ENCODE peak calls at places on chromosomes 1 and 21, in eight cellular contexts. N, A, W, O, E, L, X and D are unnamed samples.

GRCh38 chr21:45224189-45224938 is 63.3 kb downstream of the POFUT2 start:
- DNase-seq in N (no peak), A (no peak), W (no peak), O (no peak), E (no peak), L (no peak), X (no peak), D (no peak)

GRCh38 chr1:158017800-158018595 is 24.6 kb downstream of the KIRREL1 start:
- DNase-seq in N (no peak), A (no peak), W (no peak), O (no peak), E (peak), L (no peak), X (no peak), D (no peak)

GRCh38 chr1:222911866-222912265 is 97.0 kb downstream of the DISP1 start:
- DNase-seq in N (no peak), A (no peak), W (no peak), O (no peak), E (no peak), L (no peak), X (no peak), D (no peak)

GRCh38 chr1:28718601-28719331 is 18.0 kb upstream of the YTHDF2 start:
- DNase-seq in N (no peak), A (no peak), W (peak), O (no peak), E (peak), L (no peak), X (no peak), D (no peak)

GRCh38 chr1:21659099-21659923 is 9.8 kb downstream of the RAP1GAP start:
- DNase-seq in N (no peak), A (peak), W (peak), O (peak), E (peak), L (peak), X (peak), D (no peak)

GRCh38 chr21:41374867-41375533 is 13.2 kb downstream of the MX2 start:
- DNase-seq in N (no peak), A (no peak), W (no peak), O (no peak), E (no peak), L (peak), X (no peak), D (no peak)

GRCh38 chr21:25171438-25171837 is 435.8 kb downstream of the MRPL39 start:
- DNase-seq in N (no peak), A (peak), W (no peak), O (no peak), E (peak), L (no peak), X (no peak), D (no peak)

GRCh38 chr1:241612533-241613505 is 27.4 kb downstream of the CHML start:
- DNase-seq in N (no peak), A (peak), W (no peak), O (no peak), E (peak), L (no peak), X (no peak), D (peak)

GRCh38 chr1:94039514-94039870 is 81.5 kb downstream of the ABCA4 start:
- DNase-seq in N (no peak), A (peak), W (peak), O (peak), E (peak), L (peak), X (no peak), D (no peak)

GRCh38 chr1:156253634-156254033 is 5.8 kb upstream of the PAQR6 start:
- DNase-seq in N (no peak), A (no peak), W (no peak), O (no peak), E (no peak), L (no peak), X (no peak), D (no peak)

GRCh38 chr1:47812848-47813508 is 184.2 kb downstream of the TRABD2B start:
- DNase-seq in N (no peak), A (no peak), W (no peak), O (no peak), E (no peak), L (no peak), X (no peak), D (no peak)

GRCh38 chr21:34889537-34890257 is 159.4 kb downstream of the RUNX1 start:
- DNase-seq in N (peak), A (peak), W (peak), O (peak), E (peak), L (peak), X (no peak), D (no peak)

GRCh38 chr1:6360517-6360916 is 33.0 kb downstream of the ACOT7 start:
- DNase-seq in N (no peak), A (no peak), W (peak), O (no peak), E (no peak), L (no peak), X (no peak), D (no peak)

GRCh38 chr1:3312894-3313578 is 141.4 kb upstream of the ARHGEF16 start:
- DNase-seq in N (peak), A (peak), W (no peak), O (peak), E (peak), L (no peak), X (peak), D (peak)

GRCh38 chr1:2344744-2345296 is 46.5 kb downstream of the MORN1 start:
- DNase-seq in N (no peak), A (no peak), W (no peak), O (no peak), E (no peak), L (no peak), X (no peak), D (no peak)

GRCh38 chr1:7403265-7404045 is 367.6 kb upstream of the VAMP3 start:
- DNase-seq in N (no peak), A (no peak), W (no peak), O (peak), E (no peak), L (no peak), X (no peak), D (no peak)

GRCh38 chr1:72140222-72140621 is 142.1 kb downstream of the NEGR1 start:
- DNase-seq in N (no peak), A (no peak), W (no peak), O (no peak), E (no peak), L (no peak), X (no peak), D (no peak)

GRCh38 chr1:51570063-51570720 is 46.7 kb upstream of the OSBPL9 start:
- DNase-seq in N (no peak), A (no peak), W (no peak), O (no peak), E (no peak), L (no peak), X (no peak), D (no peak)

GRCh38 chr1:50420689-50421365 is 2.4 kb downstream of the DMRTA2 start:
- DNase-seq in N (no peak), A (no peak), W (no peak), O (no peak), E (no peak), L (no peak), X (no peak), D (no peak)

GRCh38 chr1:18413906-18414305 is 66.8 kb upstream of the KLHDC7A start:
- DNase-seq in N (no peak), A (no peak), W (no peak), O (peak), E (no peak), L (no peak), X (no peak), D (no peak)

GRCh38 chr1:217105432-217105831 is 382.2 kb upstream of the ESRRG start:
- DNase-seq in N (peak), A (no peak), W (no peak), O (no peak), E (no peak), L (no peak), X (no peak), D (no peak)

GRCh38 chr1:41655632-41656031 is 171.1 kb upstream of the EDN2 start:
- DNase-seq in N (no peak), A (no peak), W (no peak), O (no peak), E (no peak), L (no peak), X (no peak), D (no peak)

GRCh38 chr1:152050886-152051764 is 14.3 kb upstream of the S100A11 start:
- DNase-seq in N (no peak), A (peak), W (no peak), O (no peak), E (no peak), L (no peak), X (no peak), D (peak)

GRCh38 chr1:58922302-58923089 is 138.6 kb upstream of the JUN start:
- DNase-seq in N (peak), A (peak), W (no peak), O (peak), E (peak), L (no peak), X (no peak), D (peak)

GRCh38 chr1:220527279-220528048 is 472 bp upstream of the MARK1 start:
- DNase-seq in N (no peak), A (no peak), W (no peak), O (no peak), E (peak), L (no peak), X (no peak), D (no peak)

GRCh38 chr1:225445644-225446297 is 17.9 kb upstream of the LBR start:
- DNase-seq in N (no peak), A (peak), W (no peak), O (no peak), E (peak), L (no peak), X (no peak), D (no peak)

GRCh38 chr1:6743189-6744101 is 41.8 kb upstream of the CAMTA1 start:
- DNase-seq in N (no peak), A (peak), W (no peak), O (peak), E (peak), L (no peak), X (peak), D (peak)

GRCh38 chr1:79716481-79716880 is 710.0 kb upstream of the ADGRL4 start:
- DNase-seq in N (no peak), A (peak), W (no peak), O (no peak), E (peak), L (no peak), X (no peak), D (peak)

GRCh38 chr1:113686891-113687624 is 72.2 kb downstream of the PHTF1 start:
- DNase-seq in N (no peak), A (no peak), W (no peak), O (no peak), E (no peak), L (no peak), X (no peak), D (no peak)

GRCh38 chr1:1069711-1070676 is 4.1 kb downstream of the RNF223 start:
- DNase-seq in N (no peak), A (no peak), W (no peak), O (no peak), E (no peak), L (no peak), X (no peak), D (no peak)

GRCh38 chr21:37047079-37047478 is 25.8 kb downstream of the PIGP start:
- DNase-seq in N (no peak), A (no peak), W (no peak), O (peak), E (no peak), L (no peak), X (no peak), D (no peak)

GRCh38 chr1:87902830-87903614 is 574.3 kb downstream of the LMO4 start:
- DNase-seq in N (no peak), A (no peak), W (peak), O (no peak), E (peak), L (no peak), X (no peak), D (no peak)

GRCh38 chr1:51421961-51422360 is 91.6 kb upstream of the TTC39A start:
- DNase-seq in N (no peak), A (peak), W (no peak), O (no peak), E (peak), L (no peak), X (no peak), D (no peak)

GRCh38 chr1:189212606-189213005 is 1265.1 kb downstream of the BRINP3 start:
- DNase-seq in N (no peak), A (no peak), W (no peak), O (no peak), E (no peak), L (no peak), X (no peak), D (no peak)

GRCh38 chr1:85544689-85545203 is 35.8 kb upstream of the CCN1 start:
- DNase-seq in N (no peak), A (peak), W (no peak), O (peak), E (peak), L (no peak), X (no peak), D (no peak)

GRCh38 chr1:236869911-236870310 is 74.8 kb downstream of the MTR start:
- DNase-seq in N (no peak), A (no peak), W (no peak), O (no peak), E (no peak), L (no peak), X (no peak), D (no peak)

GRCh38 chr1:227429447-227430359 is 111.4 kb upstream of the CDC42BPA start:
- DNase-seq in N (no peak), A (no peak), W (no peak), O (no peak), E (peak), L (no peak), X (no peak), D (no peak)
- H3K27ac ChIP-seq in N (no peak), A (no peak), W (no peak), O (peak), E (no peak), L (no peak), X (peak), D (no peak)

GRCh38 chr1:199292873-199293272 is 654.0 kb downstream of the PTPRC start:
- DNase-seq in N (no peak), A (no peak), W (no peak), O (no peak), E (no peak), L (no peak), X (no peak), D (no peak)

GRCh38 chr1:199297901-199298300 is 659.1 kb downstream of the PTPRC start:
- DNase-seq in N (no peak), A (no peak), W (no peak), O (no peak), E (no peak), L (no peak), X (no peak), D (no peak)

GRCh38 chr1:199298825-199299224 is 660.0 kb downstream of the PTPRC start:
- DNase-seq in N (no peak), A (no peak), W (no peak), O (no peak), E (peak), L (no peak), X (no peak), D (no peak)

GRCh38 chr1:199297174-199297573 is 658.3 kb downstream of the PTPRC start:
- DNase-seq in N (no peak), A (no peak), W (no peak), O (no peak), E (no peak), L (no peak), X (no peak), D (no peak)

GRCh38 chr1:199295102-199295501 is 656.3 kb downstream of the PTPRC start:
- DNase-seq in N (no peak), A (no peak), W (no peak), O (no peak), E (no peak), L (peak), X (no peak), D (no peak)
- H3K27ac ChIP-seq in N (no peak), A (no peak), W (no peak), O (no peak), E (no peak), L (peak), X (no peak), D (no peak)

GRCh38 chr1:112309499-112309898 is 86.5 kb upstream of the CTTNBP2NL start:
- DNase-seq in N (no peak), A (no peak), W (no peak), O (no peak), E (no peak), L (no peak), X (no peak), D (no peak)
- H3K27ac ChIP-seq in N (no peak), A (no peak), W (no peak), O (no peak), E (no peak), L (no peak), X (no peak), D (no peak)

GRCh38 chr1:153494976-153495535 is 34.6 kb upstream of the S100A7 start:
- DNase-seq in N (no peak), A (peak), W (peak), O (peak), E (peak), L (peak), X (peak), D (no peak)

GRCh38 chr1:153488731-153489130 is 28.3 kb upstream of the S100A7 start:
- DNase-seq in N (no peak), A (no peak), W (no peak), O (peak), E (no peak), L (no peak), X (peak), D (no peak)

GRCh38 chr1:153485880-153486279 is 25.4 kb upstream of the S100A7 start:
- DNase-seq in N (no peak), A (no peak), W (peak), O (no peak), E (peak), L (no peak), X (no peak), D (no peak)

GRCh38 chr1:153493343-153493960 is 33.0 kb upstream of the S100A7 start:
- DNase-seq in N (no peak), A (no peak), W (peak), O (no peak), E (peak), L (no peak), X (no peak), D (peak)

GRCh38 chr1:153490272-153491051 is 30.0 kb upstream of the S100A7 start:
- DNase-seq in N (peak), A (peak), W (peak), O (peak), E (peak), L (no peak), X (peak), D (peak)
- H3K27ac ChIP-seq in N (peak), A (peak), W (peak), O (peak), E (peak), L (no peak), X (peak), D (peak)